ENCODE peak calls at places on chromosomes 1 and 21, in seven cellular contexts. K, J, P, N, B, R and H are unnamed samples.

GRCh38 chr1:16174886-16175598 is 19.2 kb upstream of the EPHA2 start:
- DNase-seq in R (no peak), K (no peak), J (no peak), B (no peak), N (peak; percentile 29), P (no peak), H (no peak)

GRCh38 chr1:56432561-56432971 is 146.8 kb downstream of the PLPP3 start:
- DNase-seq in J (no peak), B (no peak), P (no peak), K (no peak), N (no peak), R (no peak), H (no peak)

GRCh38 chr1:37323486-37324377 is 150.6 kb upstream of the ZC3H12A start:
- DNase-seq in K (no peak), P (peak; percentile 12), J (no peak), R (no peak), N (no peak), B (no peak), H (peak; percentile 48)

GRCh38 chr21:44752701-44753235 is 41.4 kb upstream of the TSPEAR start:
- DNase-seq in J (no peak), P (no peak), K (no peak), B (no peak), R (no peak), N (peak; percentile 10), H (no peak)

GRCh38 chr1:221783936-221784335 is 42.0 kb upstream of the DUSP10 start:
- DNase-seq in K (no peak), B (no peak), J (peak; percentile 32), N (no peak), P (no peak), R (no peak), H (no peak)

GRCh38 chr1:66435541-66435940 is 98.4 kb upstream of the SGIP1 start:
- DNase-seq in J (no peak), P (no peak), B (no peak), R (no peak), N (no peak), K (no peak), H (no peak)

GRCh38 chr1:47697616-47698335 is 259.9 kb downstream of the FOXD2 start:
- DNase-seq in K (no peak), R (no peak), N (peak; percentile 87), J (no peak), P (no peak), B (no peak), H (no peak)

GRCh38 chr1:234986750-234987414 is 141.8 kb downstream of the TOMM20 start:
- DNase-seq in R (no peak), J (no peak), N (peak; percentile 25), K (no peak), P (no peak), B (no peak), H (no peak)

GRCh38 chr21:25565272-25566199 is 41.7 kb downstream of the MRPL39 start:
- DNase-seq in R (no peak), P (peak; percentile 47), N (no peak), K (no peak), B (no peak), J (no peak), H (no peak)

GRCh38 chr21:44349847-44350772 is 3.3 kb upstream of the TRPM2 start:
- DNase-seq in R (no peak), N (no peak), J (no peak), B (no peak), K (no peak), P (no peak), H (no peak)

GRCh38 chr1:162284206-162284955 is 92.3 kb downstream of the SPATA46 start:
- DNase-seq in K (no peak), P (no peak), R (no peak), N (no peak), B (no peak), J (no peak), H (no peak)

GRCh38 chr1:194196562-194196961 is 1010.1 kb upstream of the B3GALT2 start:
- DNase-seq in R (no peak), P (no peak), K (no peak), N (no peak), B (no peak), J (no peak), H (no peak)

GRCh38 chr1:229209816-229210215 is 61.1 kb upstream of the RAB4A start:
- DNase-seq in J (no peak), R (no peak), K (no peak), B (no peak), P (no peak), N (no peak), H (no peak)

GRCh38 chr21:16124397-16125130 is 394.8 kb downstream of the USP25 start:
- DNase-seq in R (no peak), J (no peak), N (no peak), K (peak; percentile 59), B (peak; percentile 39), P (no peak), H (no peak)

GRCh38 chr21:35414511-35415139 is 365.5 kb upstream of the RUNX1 start:
- DNase-seq in R (no peak), J (no peak), K (no peak), B (no peak), P (no peak), N (no peak), H (no peak)

GRCh38 chr1:175443332-175443731 is 250.8 kb upstream of the KIAA0040 start:
- DNase-seq in P (no peak), K (no peak), R (no peak), N (no peak), J (no peak), B (no peak), H (no peak)

GRCh38 chr1:214525535-214526019 is 25.8 kb downstream of the PTPN14 start:
- DNase-seq in J (no peak), P (no peak), B (peak; percentile 88), R (no peak), K (no peak), N (no peak), H (peak; percentile 9)

GRCh38 chr1:44072204-44072603 is 40.9 kb upstream of the SLC6A9 start:
- DNase-seq in N (no peak), K (peak; percentile 65), B (peak; percentile 80), J (no peak), R (no peak), P (no peak), H (peak; percentile 35)

GRCh38 chr21:45580576-45581321 is 38.5 kb upstream of the SLC19A1 start:
- DNase-seq in K (no peak), P (no peak), B (no peak), N (no peak), J (no peak), R (no peak), H (no peak)

GRCh38 chr1:111737216-111738132 is 1.7 kb downstream of the INKA2 start:
- DNase-seq in J (no peak), N (no peak), P (no peak), R (no peak), K (no peak), B (no peak), H (no peak)

GRCh38 chr1:97630968-97631367 is 289.9 kb downstream of the DPYD start:
- DNase-seq in R (no peak), K (no peak), J (no peak), P (no peak), B (no peak), N (no peak), H (no peak)

GRCh38 chr1:221716713-221717490 is 25.0 kb downstream of the DUSP10 start:
- DNase-seq in K (no peak), N (no peak), R (no peak), P (no peak), J (no peak), B (no peak), H (no peak)

GRCh38 chr1:207405814-207406213 is 48.3 kb upstream of the CR2 start:
- DNase-seq in J (no peak), N (no peak), B (no peak), P (no peak), R (no peak), K (no peak), H (no peak)

GRCh38 chr1:36446261-36446660 is 4.0 kb downstream of the OSCP1 start:
- DNase-seq in R (no peak), K (no peak), J (no peak), P (peak; percentile 12), N (no peak), B (no peak), H (peak; percentile 74)